ENCODE peak calls at places on chromosomes 2 and 18, in nine cellular contexts. O, I, Z, R, S, T, H, M and D are unnamed samples.

GRCh38 chr2:7845332-7845731 is 836.5 kb upstream of the ID2 start:
- DNase-seq in H (no peak), S (peak; percentile 35), Z (no peak), O (no peak), M (no peak), I (no peak), T (no peak), R (no peak), D (no peak)

GRCh38 chr2:237149425-237149824 is 63.7 kb downstream of the COPS8 start:
- DNase-seq in H (no peak), Z (no peak), T (no peak), O (no peak), S (no peak), R (no peak), I (no peak), M (no peak), D (no peak)

GRCh38 chr2:54772531-54772930 is 49.1 kb downstream of the EML6 start:
- DNase-seq in H (no peak), I (no peak), O (no peak), S (no peak), Z (no peak), R (no peak), T (no peak), M (no peak), D (no peak)

GRCh38 chr18:28065031-28065792 is 111.7 kb downstream of the CDH2 start:
- DNase-seq in O (no peak), M (peak; percentile 14), I (no peak), S (no peak), T (no peak), Z (no peak), R (no peak), H (peak; percentile 56), D (no peak)

GRCh38 chr2:214014551-214015230 is 396.2 kb upstream of the VWC2L start:
- DNase-seq in H (no peak), Z (no peak), O (no peak), S (no peak), T (no peak), R (no peak), M (no peak), I (no peak), D (no peak)

GRCh38 chr2:181615086-181615635 is 41.7 kb downstream of the CERKL start:
- DNase-seq in M (no peak), I (no peak), H (no peak), R (no peak), S (no peak), O (no peak), Z (no peak), T (no peak), D (no peak)

GRCh38 chr2:12717191-12717987 is 653 bp downstream of the TRIB2 start:
- DNase-seq in R (peak; percentile 44), S (peak; percentile 79), T (peak; percentile 71), O (peak; percentile 55), H (no peak), M (peak; percentile 74), I (no peak), Z (peak; percentile 62), D (no peak)

GRCh38 chr18:35972197-35973000 is at the start of gene RMP24:
- DNase-seq in I (peak; percentile 87), S (peak; percentile 96), H (peak; percentile 89), R (peak; percentile 92), Z (peak; percentile 92), M (peak; percentile 89), T (peak; percentile 93), O (peak; percentile 91), D (peak; percentile 96)

GRCh38 chr2:26455801-26456700 is 21.9 kb downstream of the OTOF start:
- DNase-seq in M (peak; percentile 49), S (no peak), O (peak; percentile 38), I (no peak), Z (no peak), R (no peak), T (no peak), H (no peak), D (no peak)

GRCh38 chr18:12772111-12772510 is 69.3 kb downstream of the PSMG2 start:
- DNase-seq in O (no peak), Z (no peak), R (no peak), T (no peak), M (no peak), S (no peak), I (no peak), H (no peak), D (peak; percentile 26)

GRCh38 chr18:62339106-62339988 is 14.2 kb downstream of the TNFRSF11A start:
- DNase-seq in T (no peak), S (peak; percentile 21), R (no peak), I (no peak), O (no peak), M (peak; percentile 79), Z (no peak), H (peak; percentile 21), D (no peak)

GRCh38 chr2:40115894-40116293 is 336.0 kb downstream of the SLC8A1 start:
- DNase-seq in H (no peak), I (no peak), S (no peak), Z (no peak), T (no peak), R (no peak), O (no peak), M (no peak), D (no peak)

GRCh38 chr2:199861116-199861774 is 10.3 kb upstream of the FTCDNL1 start:
- DNase-seq in O (no peak), S (no peak), R (no peak), M (peak; percentile 27), T (no peak), Z (no peak), I (no peak), H (no peak), D (no peak)

GRCh38 chr2:201900362-201900761 is 94.0 kb downstream of the CDK15 start:
- DNase-seq in M (no peak), T (no peak), R (no peak), H (no peak), O (no peak), I (no peak), S (no peak), Z (no peak), D (no peak)

GRCh38 chr2:204665771-204666170 is 120.5 kb downstream of the PARD3B start:
- DNase-seq in H (no peak), O (no peak), S (no peak), M (no peak), R (no peak), Z (no peak), T (no peak), I (no peak), D (no peak)

GRCh38 chr2:46252891-46253659 is 44.1 kb upstream of the EPAS1 start:
- DNase-seq in S (peak; percentile 15), M (peak; percentile 74), R (no peak), H (no peak), Z (no peak), O (no peak), I (no peak), T (no peak), D (no peak)

GRCh38 chr2:124081154-124081771 is 56.2 kb downstream of the CNTNAP5 start:
- DNase-seq in M (no peak), T (no peak), Z (no peak), H (no peak), O (no peak), R (no peak), I (no peak), S (no peak), D (no peak)

GRCh38 chr2:20781656-20782265 is 41.1 kb downstream of the LDAH start:
- DNase-seq in R (no peak), I (no peak), Z (no peak), H (no peak), O (no peak), T (no peak), S (peak; percentile 20), M (peak; percentile 38), D (no peak)

GRCh38 chr2:211086049-211086448 is 529.6 kb downstream of the CPS1 start:
- DNase-seq in I (no peak), R (no peak), O (no peak), T (no peak), H (no peak), Z (no peak), S (no peak), M (no peak), D (no peak)

GRCh38 chr2:211089127-211089526 is 532.7 kb downstream of the CPS1 start:
- DNase-seq in M (no peak), O (no peak), R (no peak), H (no peak), S (no peak), I (no peak), T (no peak), Z (no peak), D (no peak)

GRCh38 chr2:211085056-211085680 is 528.8 kb downstream of the CPS1 start:
- DNase-seq in I (peak; percentile 56), O (no peak), Z (no peak), H (no peak), S (peak; percentile 21), T (no peak), R (no peak), M (peak; percentile 43), D (no peak)
- TF ChIP-seq CTCF in I (peak; percentile 62), O (peak; percentile 45), Z (no peak), H (peak; percentile 47), S (peak; percentile 67), T (no peak), R (peak; percentile 73), M (peak; percentile 46), D (peak; percentile 53)

DNA sequence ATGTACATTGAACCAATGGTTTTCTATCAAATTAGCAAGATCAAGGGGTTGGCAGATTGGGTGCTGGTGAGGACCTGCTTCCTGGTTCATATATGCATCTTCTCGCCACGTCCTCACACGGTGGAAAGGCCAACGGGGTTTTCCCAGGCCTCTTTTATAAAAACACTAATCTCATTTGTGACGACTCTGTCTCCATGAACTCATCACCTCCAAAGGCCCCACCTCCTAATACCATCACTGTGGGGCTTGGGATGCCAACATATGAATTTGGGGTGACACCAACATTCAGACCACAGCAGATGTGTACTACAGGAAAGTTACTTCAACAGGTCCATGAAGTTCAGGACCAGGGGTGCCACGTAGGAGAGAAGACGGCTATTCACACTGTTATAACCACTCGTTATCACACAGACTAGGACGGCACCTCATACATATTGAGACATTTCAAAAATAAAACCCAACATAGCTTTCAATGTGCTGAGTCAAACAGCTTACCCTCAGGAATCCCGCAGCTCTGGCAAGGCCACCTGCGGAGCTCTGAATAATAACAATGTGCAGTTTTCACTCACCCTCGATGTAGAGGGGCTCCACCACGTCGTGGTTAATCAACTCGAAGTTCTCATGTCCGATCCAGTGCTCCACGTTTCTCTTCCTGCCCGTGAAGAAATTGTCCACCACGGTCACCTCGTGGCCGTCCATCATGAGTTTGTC is 49.3 kb downstream of the UXS1 start:
- DNase-seq in I (no peak), M (no peak), Z (no peak), R (no peak), T (no peak), S (no peak), O (no peak), H (no peak), D (no peak)
- H3K27ac ChIP-seq in I (no peak overlapping the region), M (no peak overlapping the region), Z (no peak overlapping the region), R (no peak overlapping the region), T (no peak overlapping the region), S (no peak overlapping the region), O (no peak overlapping the region), H (no peak overlapping the region), D (no peak overlapping the region)

GRCh38 chr2:219551863-219552381 is 8.1 kb downstream of the TMEM198 start:
- DNase-seq in H (no peak), Z (no peak), S (no peak), I (no peak), T (no peak), R (no peak), O (no peak), M (no peak), D (peak; percentile 62)
- H3K27me3 ChIP-seq in H (peaks cover 4% of the 10 kb centered on the region), Z (no peaks in the 10 kb centered on the region), S (no peaks in the 10 kb centered on the region), I (no peaks in the 10 kb centered on the region), T (no peaks in the 10 kb centered on the region), R (no peaks in the 10 kb centered on the region), O (no peaks in the 10 kb centered on the region), M (peaks cover 20% of the 10 kb centered on the region), D (no peaks in the 10 kb centered on the region)

GRCh38 chr2:69244889-69245288 is 142.1 kb downstream of the GFPT1 start:
- DNase-seq in I (no peak), T (no peak), R (no peak), O (no peak), S (no peak), H (no peak), M (no peak), Z (no peak), D (no peak)
- TF ChIP-seq CTCF in I (no peak), T (no peak), R (no peak), O (no peak), S (no peak), H (no peak), M (no peak), Z (no peak), D (no peak)